ENCODE peak calls at places on chromosomes 7 and 10, in nine cellular contexts. E is CD8-positive, alpha-beta memory T cell; F is astrocyte of the hippocampus; J is OCI-M1; D is hepatic stellate cell; V is activated T-cell treated with anti-CD3 and anti-CD28 coated beads, Interleukin-2, amount 50 U/mL, for 48 hours; C is T-helper 2 cell; X is HTR-8/SVneo; K is activated effector memory CD4-positive, alpha-beta T cell treated with Interleukin-2 at 50 U/mL for 16 hours. L is an unnamed sample.

GRCh38 chr7:55130554-55131198 is 111.9 kb downstream of the EGFR start:
- DNase-seq in E (no peak), F (peak), J (no peak), D (peak), V (no peak), C (no peak), X (no peak), K (no peak), L (no peak)

GRCh38 chr7:99011706-99012404 is 132.1 kb downstream of the SMURF1 start:
- DNase-seq in E (no peak), F (no peak), J (no peak), D (no peak), V (no peak), C (no peak), X (no peak), K (no peak), L (no peak)

GRCh38 chr7:111886233-111886632 is 320.0 kb downstream of the DOCK4 start:
- DNase-seq in E (no peak), F (no peak), J (no peak), D (no peak), V (no peak), C (no peak), X (no peak), K (no peak), L (no peak)

GRCh38 chr7:48089415-48089975 is 430 bp downstream of the UPP1 start:
- DNase-seq in E (no peak), F (peak), J (no peak), D (no peak), V (no peak), C (peak), X (no peak), K (peak), L (peak)

GRCh38 chr10:89215511-89215910 is 8.4 kb upstream of the CH25H start:
- DNase-seq in E (no peak), F (no peak), J (no peak), D (no peak), V (no peak), C (no peak), X (no peak), K (no peak), L (no peak)

GRCh38 chr7:28958946-28959417 is 852 bp upstream of the TRIL start:
- DNase-seq in E (no peak), F (no peak), J (no peak), D (no peak), V (no peak), C (no peak), X (no peak), K (no peak), L (no peak)

GRCh38 chr10:551489-552252 is 137.8 kb downstream of the DIP2C start:
- DNase-seq in E (no peak), F (no peak), J (no peak), D (no peak), V (no peak), C (no peak), X (no peak), K (no peak), L (no peak)

GRCh38 chr10:73366381-73367298 is 8.0 kb upstream of the CFAP70 start:
- DNase-seq in E (no peak), F (no peak), J (peak), D (no peak), V (no peak), C (no peak), X (no peak), K (no peak), L (no peak)

GRCh38 chr7:36686499-36686898 is 37.8 kb downstream of the AOAH start:
- DNase-seq in E (no peak), F (peak), J (no peak), D (no peak), V (peak), C (no peak), X (no peak), K (no peak), L (no peak)

GRCh38 chr7:26413007-26413691 is 121.5 kb downstream of the SNX10 start:
- DNase-seq in E (no peak), F (no peak), J (no peak), D (no peak), V (no peak), C (no peak), X (no peak), K (no peak), L (no peak)

GRCh38 chr10:59864141-59864962 is 42.0 kb downstream of the CCDC6 start:
- DNase-seq in E (peak), F (no peak), J (no peak), D (no peak), V (no peak), C (no peak), X (no peak), K (no peak), L (no peak)

GRCh38 chr10:114044251-114045070 is 795 bp downstream of the ADRB1 start:
- DNase-seq in E (peak), F (peak), J (no peak), D (no peak), V (no peak), C (no peak), X (no peak), K (no peak), L (no peak)

GRCh38 chr7:23394828-23395227 is 75.5 kb downstream of the IGF2BP3 start:
- DNase-seq in E (no peak), F (peak), J (no peak), D (no peak), V (no peak), C (no peak), X (no peak), K (no peak), L (no peak)

GRCh38 chr7:42236266-42237161 is 495 bp downstream of the GLI3 start:
- DNase-seq in E (no peak), F (peak), J (no peak), D (peak), V (peak), C (no peak), X (peak), K (no peak), L (no peak)

GRCh38 chr10:93245772-93246171 is 172.1 kb downstream of the CYP26A1 start:
- DNase-seq in E (no peak), F (no peak), J (peak), D (no peak), V (no peak), C (no peak), X (no peak), K (no peak), L (no peak)

GRCh38 chr7:134737561-134738353 is 41.7 kb upstream of the CALD1 start:
- DNase-seq in E (no peak), F (peak), J (peak), D (no peak), V (no peak), C (no peak), X (no peak), K (no peak), L (no peak)

GRCh38 chr10:27730041-27730440 is 15.6 kb downstream of the MKX start:
- DNase-seq in E (no peak), F (no peak), J (no peak), D (no peak), V (no peak), C (no peak), X (no peak), K (no peak), L (no peak)

GRCh38 chr7:14747701-14748100 is 154.8 kb downstream of the DGKB start:
- DNase-seq in E (no peak), F (no peak), J (no peak), D (no peak), V (no peak), C (no peak), X (no peak), K (no peak), L (no peak)

GRCh38 chr7:70098133-70098561 is 499.9 kb downstream of the AUTS2 start:
- DNase-seq in E (no peak), F (no peak), J (no peak), D (no peak), V (no peak), C (no peak), X (no peak), K (no peak), L (no peak)

GRCh38 chr10:71835671-71836593 is 15.1 kb downstream of the PSAP start:
- DNase-seq in E (peak), F (peak), J (no peak), D (peak), V (no peak), C (no peak), X (no peak), K (no peak), L (no peak)

GRCh38 chr7:106891545-106892410 is 26.7 kb downstream of the PIK3CG start:
- DNase-seq in E (no peak), F (no peak), J (peak), D (no peak), V (no peak), C (no peak), X (no peak), K (no peak), L (no peak)

GRCh38 chr10:79258894-79259293 is 88.4 kb upstream of the PPIF start:
- DNase-seq in E (no peak), F (no peak), J (no peak), D (no peak), V (no peak), C (no peak), X (no peak), K (no peak), L (no peak)

GRCh38 chr10:20058135-20058534 is 241.9 kb downstream of the PLXDC2 start:
- DNase-seq in E (no peak), F (no peak), J (no peak), D (no peak), V (no peak), C (no peak), X (no peak), K (no peak), L (no peak)

GRCh38 chr7:20241491-20242261 is 24.5 kb upstream of the MACC1 start:
- DNase-seq in E (no peak), F (peak), J (no peak), D (no peak), V (no peak), C (no peak), X (peak), K (no peak), L (no peak)

GRCh38 chr10:43134126-43134905 is 3.9 kb upstream of the CSGALNACT2 start:
- DNase-seq in E (no peak), F (no peak), J (no peak), D (no peak), V (no peak), C (no peak), X (no peak), K (no peak), L (no peak)

GRCh38 chr10:26714385-26714784 is 16.9 kb downstream of the PDSS1 start:
- DNase-seq in E (no peak), F (no peak), J (no peak), D (no peak), V (no peak), C (no peak), X (no peak), K (no peak), L (no peak)

GRCh38 chr10:95832216-95833037 is 75.3 kb upstream of the CC2D2B start:
- DNase-seq in E (peak), F (no peak), J (no peak), D (no peak), V (peak), C (no peak), X (no peak), K (peak), L (peak)

GRCh38 chr7:73828107-73828803 is 2.5 kb upstream of the CLDN4 start:
- DNase-seq in E (no peak), F (peak), J (peak), D (peak), V (no peak), C (no peak), X (peak), K (no peak), L (no peak)

GRCh38 chr10:31581741-31582323 is 262.8 kb downstream of the ZEB1 start:
- DNase-seq in E (no peak), F (no peak), J (peak), D (no peak), V (no peak), C (no peak), X (no peak), K (no peak), L (no peak)

GRCh38 chr7:132738254-132738653 is 162.0 kb upstream of the PLXNA4 start:
- DNase-seq in E (no peak), F (peak), J (no peak), D (peak), V (no peak), C (no peak), X (no peak), K (no peak), L (no peak)

GRCh38 chr10:24453404-24453830 is 244.5 kb downstream of the KIAA1217 start:
- DNase-seq in E (no peak), F (peak), J (no peak), D (no peak), V (no peak), C (no peak), X (no peak), K (no peak), L (no peak)

GRCh38 chr10:93566435-93567276 is at the start of gene FFAR4:
- DNase-seq in E (no peak), F (peak), J (no peak), D (no peak), V (no peak), C (no peak), X (peak), K (no peak), L (no peak)

GRCh38 chr7:132090444-132090843 is 485.8 kb downstream of the PLXNA4 start:
- DNase-seq in E (no peak), F (no peak), J (peak), D (no peak), V (no peak), C (no peak), X (no peak), K (no peak), L (no peak)

GRCh38 chr7:158973440-158973839 is 117.1 kb downstream of the DYNC2I1 start:
- DNase-seq in E (peak), F (no peak), J (no peak), D (no peak), V (peak), C (no peak), X (no peak), K (peak), L (peak)

GRCh38 chr7:137655804-137656203 is 191.0 kb downstream of the DGKI start:
- DNase-seq in E (no peak), F (no peak), J (no peak), D (no peak), V (no peak), C (no peak), X (no peak), K (no peak), L (no peak)